ENCODE peak calls at places on chromosome 2, in ten cellular contexts. I, M, W, L, S, C, Y, F, J and Z are unnamed samples.

GRCh38 chr2:6654279-6654678 is 211.4 kb downstream of the CMPK2 start:
- DNase-seq in I (peak), M (no peak), W (no peak), L (no peak), S (no peak), C (no peak), Y (peak), F (no peak), J (no peak), Z (no peak)

GRCh38 chr2:226440119-226440917 is 359.3 kb downstream of the IRS1 start:
- DNase-seq in I (no peak), M (no peak), W (no peak), L (no peak), S (no peak), C (no peak), Y (peak), F (no peak), J (no peak), Z (no peak)

GRCh38 chr2:1236596-1236995 is 176.7 kb upstream of the TPO start:
- DNase-seq in I (no peak), M (no peak), W (no peak), L (no peak), S (no peak), C (no peak), Y (no peak), F (no peak), J (no peak), Z (no peak)

GRCh38 chr2:129468879-129469278 is 510.6 kb upstream of the RAB6C start:
- DNase-seq in I (no peak), M (no peak), W (no peak), L (no peak), S (no peak), C (no peak), Y (no peak), F (no peak), J (no peak), Z (no peak)

GRCh38 chr2:180604077-180604476 is 376.3 kb upstream of the UBE2E3 start:
- DNase-seq in I (no peak), M (no peak), W (no peak), L (no peak), S (no peak), C (no peak), Y (peak), F (peak), J (no peak), Z (no peak)

GRCh38 chr2:241120440-241120839 is 18.4 kb upstream of the MTERF4 start:
- DNase-seq in I (no peak), M (no peak), W (no peak), L (no peak), S (no peak), C (no peak), Y (no peak), F (no peak), J (no peak), Z (no peak)

GRCh38 chr2:209145941-209146681 is 277.7 kb upstream of the MAP2 start:
- DNase-seq in I (no peak), M (no peak), W (no peak), L (no peak), S (no peak), C (no peak), Y (no peak), F (no peak), J (no peak), Z (no peak)

GRCh38 chr2:168189835-168190426 is 57.5 kb downstream of the STK39 start:
- DNase-seq in I (peak), M (no peak), W (no peak), L (no peak), S (no peak), C (no peak), Y (peak), F (no peak), J (no peak), Z (no peak)